ENCODE peak calls at places on chromosomes 12 and 14, in seven cellular contexts. O is hepatocyte; C is tibial artery; N is CD8-positive, alpha-beta T cell; B is astrocyte of the spinal cord; X is A549; Y is keratinocyte. J is an unnamed sample.

GRCh38 chr14:22097072-22097471 is 423.5 kb upstream of the OR4E1 start:
- DNase-seq in X (no peak), C (no peak), N (no peak), B (no peak), O (no peak), Y (no peak), J (no peak)

GRCh38 chr12:106144847-106145246 is 6.1 kb upstream of the NUAK1 start:
- DNase-seq in X (no peak), C (no peak), Y (no peak), B (peak; percentile 42), N (no peak), O (no peak), J (no peak)

GRCh38 chr12:3607039-3607719 is 116.2 kb downstream of the PRMT8 start:
- DNase-seq in O (no peak), C (no peak), Y (no peak), X (no peak), B (no peak), N (no peak), J (no peak)

GRCh38 chr12:123951467-123951866 is 21.2 kb downstream of the CCDC92 start:
- DNase-seq in X (no peak), C (no peak), B (no peak), N (no peak), O (no peak), Y (no peak), J (no peak)

GRCh38 chr12:125092872-125093680 is 27.8 kb downstream of the AACS start:
- DNase-seq in B (peak; percentile 45), O (peak; percentile 78), X (no peak), Y (no peak), C (no peak), N (no peak), J (peak; percentile 40)

GRCh38 chr12:116210131-116210530 is 67.4 kb downstream of the MED13L start:
- DNase-seq in O (no peak), X (no peak), C (no peak), Y (no peak), N (no peak), B (peak; percentile 53), J (no peak)

GRCh38 chr14:54435500-54435981 is 5.6 kb downstream of the CNIH1 start:
- DNase-seq in O (peak; percentile 26), C (no peak), Y (peak; percentile 65), N (no peak), B (peak; percentile 50), X (no peak), J (no peak)

GRCh38 chr14:95185452-95186392 is 28.4 kb upstream of the DICER1 start:
- DNase-seq in C (peak; percentile 45), O (no peak), N (no peak), X (no peak), B (peak; percentile 3), Y (no peak), J (no peak)

GRCh38 chr14:50943943-50944646 is at the start of gene PYGL:
- DNase-seq in B (peak; percentile 58), C (peak; percentile 76), X (peak; percentile 65), N (no peak), O (peak; percentile 84), Y (no peak), J (peak; percentile 68)

GRCh38 chr12:53935562-53936341 is 2.9 kb upstream of the HOXC13 start:
- DNase-seq in X (no peak), N (no peak), C (no peak), B (no peak), Y (no peak), O (no peak), J (no peak)

GRCh38 chr14:24249230-24250021 is 7.0 kb upstream of the TINF2 start:
- DNase-seq in C (no peak), Y (no peak), O (no peak), B (no peak), N (no peak), X (no peak), J (no peak)

GRCh38 chr12:104506691-104507401 is 50.1 kb downstream of the CHST11 start:
- DNase-seq in C (no peak), B (no peak), Y (no peak), X (no peak), O (no peak), N (no peak), J (no peak)

GRCh38 chr14:31070431-31070830 is 44.3 kb upstream of the STRN3 start:
- DNase-seq in N (no peak), B (peak; percentile 94), X (no peak), C (no peak), Y (no peak), O (no peak), J (no peak)

GRCh38 chr14:105393151-105393550 is 5.2 kb upstream of the TEX22 start:
- DNase-seq in O (no peak), N (no peak), X (no peak), Y (no peak), C (no peak), B (no peak), J (no peak)

GRCh38 chr12:109291117-109291516 is 18.0 kb downstream of the FOXN4 start:
- DNase-seq in Y (no peak), N (no peak), C (no peak), O (no peak), B (no peak), X (no peak), J (no peak)

GRCh38 chr12:10563002-10563401 is 50.4 kb downstream of the MAGOHB start:
- DNase-seq in O (no peak), N (no peak), Y (no peak), C (no peak), X (no peak), B (no peak), J (no peak)

DNA sequence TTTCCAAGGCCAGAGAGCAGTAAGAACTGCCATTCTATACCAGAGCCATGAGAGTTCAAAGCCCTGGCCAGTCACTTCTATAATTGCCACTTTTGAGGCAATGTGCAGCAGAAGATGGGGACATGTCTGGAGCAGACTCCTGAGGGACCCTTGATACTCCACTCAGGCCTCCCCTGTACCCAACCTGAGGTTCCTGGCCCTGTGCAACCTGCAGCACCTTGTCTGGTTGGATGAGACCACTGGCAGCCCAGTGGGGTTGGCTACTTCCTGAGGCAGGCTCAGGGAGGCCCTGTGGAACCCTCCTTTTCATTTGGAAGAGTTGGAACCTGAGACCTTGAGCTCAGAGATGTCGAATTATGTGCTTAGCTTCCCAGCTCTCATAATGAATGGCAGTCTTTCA is 54.4 kb downstream of the GALNT16 start:
- DNase-seq in C (peak; percentile 6), Y (no peak), X (no peak), N (no peak), B (no peak), O (no peak), J (no peak)
- TF ChIP-seq CTCF in C (no peak), Y (no peak), X (no peak), N (no peak), B (no peak), O (no peak), J (no peak)

DNA sequence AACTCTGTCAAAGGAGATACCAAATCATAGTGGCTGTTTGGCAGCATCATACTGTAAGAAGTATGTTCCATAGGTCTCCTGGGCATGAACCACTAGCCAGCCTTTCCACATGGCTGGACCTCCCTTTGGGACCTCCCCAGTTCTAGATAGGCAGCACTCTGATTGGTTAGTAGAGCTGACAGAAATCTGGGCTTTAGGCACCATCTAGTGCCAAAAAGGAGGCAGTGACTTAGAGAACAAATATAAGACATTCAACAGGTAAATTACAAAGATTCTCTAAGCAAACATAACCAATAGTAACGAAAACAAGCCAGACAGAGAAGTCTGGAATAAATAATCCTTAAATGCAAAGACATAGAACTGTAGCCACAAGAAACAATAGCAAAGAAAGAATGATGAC is 148.0 kb upstream of the PDE3A start:
- DNase-seq in B (peak; percentile 72), C (no peak), O (peak; percentile 5), N (no peak), Y (no peak), X (no peak), J (no peak)
- TF ChIP-seq CTCF in B (peak; percentile 42), C (no peak), O (peak; percentile 25), N (no peak), Y (peak; percentile 11), X (no peak), J (no peak)

GRCh38 chr12:49547090-49547690 is 8.4 kb downstream of the KCNH3 start:
- DNase-seq in B (no peak), O (no peak), N (no peak), Y (no peak), X (no peak), C (no peak), J (no peak)

GRCh38 chr12:49548481-49548821 is 9.6 kb downstream of the KCNH3 start:
- DNase-seq in B (no peak), O (no peak), C (no peak), N (no peak), Y (no peak), X (no peak), J (no peak)

GRCh38 chr12:49550853-49551252 is 12.0 kb downstream of the KCNH3 start:
- DNase-seq in N (no peak), Y (no peak), X (no peak), O (no peak), C (no peak), B (no peak), J (no peak)

GRCh38 chr12:49549735-49550710 is 11.2 kb downstream of the KCNH3 start:
- DNase-seq in Y (no peak), B (no peak), N (no peak), C (no peak), X (no peak), O (no peak), J (no peak)

GRCh38 chr12:49548822-49549648 is 10.2 kb downstream of the KCNH3 start:
- DNase-seq in O (peak; percentile 51), N (no peak), C (no peak), B (no peak), X (no peak), Y (no peak), J (peak; percentile 63)
- TF ChIP-seq CTCF in O (peak; percentile 27), N (peak; percentile 22), C (peak; percentile 21), B (peak; percentile 54), X (no peak), Y (no peak), J (peak; percentile 29)

GRCh38 chr12:69284131-69284530 is 44.8 kb downstream of the CPSF6 start:
- DNase-seq in N (no peak), O (peak; percentile 75), X (peak; percentile 38), Y (no peak), B (peak; percentile 77), C (peak; percentile 69), J (peak; percentile 48)
- TF ChIP-seq CTCF in N (no peak), O (no peak), X (no peak), Y (no peak), B (no peak), C (no peak), J (no peak)

GRCh38 chr12:31224768-31225448 is 101.0 kb downstream of the SINHCAF start:
- DNase-seq in X (no peak), N (no peak), C (no peak), B (no peak), O (no peak), Y (no peak), J (no peak)
- TF ChIP-seq CTCF in X (no peak), N (no peak), C (no peak), B (no peak), O (no peak), Y (no peak), J (no peak)

J was measured in glutamatergic neuron.